ENCODE peak calls at places on chromosome 10, in six cellular contexts. One of them, this sample, is unnamed.

GRCh38 chr10:97882142-97883091 is 32.8 kb downstream of the GOLGA7B start:
- DNase-seq in activated CD4-positive, CD25-positive, alpha-beta regulatory T cell treated with anti-CD3 and anti-CD28 coated beads, Interleukin-2, amount 50 U/mL, for 72 hours: no peak
- DNase-seq in mesenchymal stem cell: peak; percentile 48
- DNase-seq in left colon: no peak
- DNase-seq in HS-27A: peak; percentile 81
- DNase-seq in cardiac fibroblast: peak; percentile 65
- DNase-seq in this sample: peak; percentile 89

GRCh38 chr10:121113385-121113696 is 262.2 kb downstream of the WDR11 start:
- DNase-seq in activated CD4-positive, CD25-positive, alpha-beta regulatory T cell treated with anti-CD3 and anti-CD28 coated beads, Interleukin-2, amount 50 U/mL, for 72 hours: no peak
- DNase-seq in mesenchymal stem cell: no peak
- DNase-seq in left colon: no peak
- DNase-seq in HS-27A: no peak
- DNase-seq in cardiac fibroblast: no peak
- DNase-seq in this sample: no peak

GRCh38 chr10:13712799-13713581 is 126.2 kb downstream of the PRPF18 start:
- DNase-seq in activated CD4-positive, CD25-positive, alpha-beta regulatory T cell treated with anti-CD3 and anti-CD28 coated beads, Interleukin-2, amount 50 U/mL, for 72 hours: no peak
- DNase-seq in mesenchymal stem cell: peak; percentile 99
- DNase-seq in left colon: peak; percentile 54
- DNase-seq in HS-27A: peak; percentile 72
- DNase-seq in cardiac fibroblast: peak; percentile 94
- DNase-seq in this sample: peak; percentile 98

GRCh38 chr10:26978531-26978930 is 117.8 kb upstream of the ABI1 start:
- DNase-seq in activated CD4-positive, CD25-positive, alpha-beta regulatory T cell treated with anti-CD3 and anti-CD28 coated beads, Interleukin-2, amount 50 U/mL, for 72 hours: no peak
- DNase-seq in mesenchymal stem cell: no peak
- DNase-seq in left colon: no peak
- DNase-seq in HS-27A: no peak
- DNase-seq in cardiac fibroblast: no peak
- DNase-seq in this sample: no peak

GRCh38 chr10:32190890-32191491 is 134.8 kb upstream of the KIF5B start:
- DNase-seq in activated CD4-positive, CD25-positive, alpha-beta regulatory T cell treated with anti-CD3 and anti-CD28 coated beads, Interleukin-2, amount 50 U/mL, for 72 hours: no peak
- DNase-seq in mesenchymal stem cell: peak; percentile 46
- DNase-seq in left colon: no peak
- DNase-seq in HS-27A: no peak
- DNase-seq in cardiac fibroblast: peak; percentile 62
- DNase-seq in this sample: peak; percentile 50

GRCh38 chr10:4867520-4868356 is 41.7 kb downstream of the AKR1E2 start:
- DNase-seq in activated CD4-positive, CD25-positive, alpha-beta regulatory T cell treated with anti-CD3 and anti-CD28 coated beads, Interleukin-2, amount 50 U/mL, for 72 hours: no peak
- DNase-seq in mesenchymal stem cell: peak; percentile 88
- DNase-seq in left colon: no peak
- DNase-seq in HS-27A: no peak
- DNase-seq in cardiac fibroblast: peak; percentile 67
- DNase-seq in this sample: no peak

GRCh38 chr10:77598606-77599005 is 39.0 kb downstream of the KCNMA1 start:
- DNase-seq in activated CD4-positive, CD25-positive, alpha-beta regulatory T cell treated with anti-CD3 and anti-CD28 coated beads, Interleukin-2, amount 50 U/mL, for 72 hours: no peak
- DNase-seq in mesenchymal stem cell: no peak
- DNase-seq in left colon: no peak
- DNase-seq in HS-27A: no peak
- DNase-seq in cardiac fibroblast: no peak
- DNase-seq in this sample: no peak

GRCh38 chr10:4937346-4937745 is 25.9 kb upstream of the AKR1C1 start:
- DNase-seq in activated CD4-positive, CD25-positive, alpha-beta regulatory T cell treated with anti-CD3 and anti-CD28 coated beads, Interleukin-2, amount 50 U/mL, for 72 hours: no peak
- DNase-seq in mesenchymal stem cell: no peak
- DNase-seq in left colon: no peak
- DNase-seq in HS-27A: no peak
- DNase-seq in cardiac fibroblast: no peak
- DNase-seq in this sample: no peak

GRCh38 chr10:1361411-1362105 is 305.4 kb downstream of the WDR37 start:
- DNase-seq in activated CD4-positive, CD25-positive, alpha-beta regulatory T cell treated with anti-CD3 and anti-CD28 coated beads, Interleukin-2, amount 50 U/mL, for 72 hours: no peak
- DNase-seq in mesenchymal stem cell: no peak
- DNase-seq in left colon: no peak
- DNase-seq in HS-27A: no peak
- DNase-seq in cardiac fibroblast: no peak
- DNase-seq in this sample: no peak

GRCh38 chr10:94483970-94484369 is 61.6 kb upstream of the HELLS start:
- DNase-seq in activated CD4-positive, CD25-positive, alpha-beta regulatory T cell treated with anti-CD3 and anti-CD28 coated beads, Interleukin-2, amount 50 U/mL, for 72 hours: no peak
- DNase-seq in mesenchymal stem cell: no peak
- DNase-seq in left colon: no peak
- DNase-seq in HS-27A: no peak
- DNase-seq in cardiac fibroblast: no peak
- DNase-seq in this sample: no peak

GRCh38 chr10:6999232-6999925 is 411.5 kb downstream of the SFMBT2 start:
- DNase-seq in activated CD4-positive, CD25-positive, alpha-beta regulatory T cell treated with anti-CD3 and anti-CD28 coated beads, Interleukin-2, amount 50 U/mL, for 72 hours: no peak
- DNase-seq in mesenchymal stem cell: no peak
- DNase-seq in left colon: no peak
- DNase-seq in HS-27A: no peak
- DNase-seq in cardiac fibroblast: no peak
- DNase-seq in this sample: no peak

GRCh38 chr10:33032354-33033254 is 74.6 kb upstream of the ITGB1 start:
- DNase-seq in activated CD4-positive, CD25-positive, alpha-beta regulatory T cell treated with anti-CD3 and anti-CD28 coated beads, Interleukin-2, amount 50 U/mL, for 72 hours: no peak
- DNase-seq in mesenchymal stem cell: no peak
- DNase-seq in left colon: no peak
- DNase-seq in HS-27A: peak; percentile 52
- DNase-seq in cardiac fibroblast: peak; percentile 44
- DNase-seq in this sample: peak; percentile 66

GRCh38 chr10:96789571-96790108 is 42.5 kb upstream of the LCOR start:
- DNase-seq in activated CD4-positive, CD25-positive, alpha-beta regulatory T cell treated with anti-CD3 and anti-CD28 coated beads, Interleukin-2, amount 50 U/mL, for 72 hours: no peak
- DNase-seq in mesenchymal stem cell: peak; percentile 41
- DNase-seq in left colon: peak; percentile 79
- DNase-seq in HS-27A: no peak
- DNase-seq in cardiac fibroblast: no peak
- DNase-seq in this sample: peak; percentile 22